ENCODE peak calls at places on chromosomes 2 and 18, in eight cellular contexts. A is NCI-H1048; Y is stimulated activated CD8-positive, alpha-beta memory T cell treated with anti-CD3 and anti-CD28 coated beads, Interleukin-7, amount 100 ng/mL, for 1 hour; L is foreskin melanocyte; N is stimulated activated naive CD8-positive, alpha-beta T cell treated with anti-CD3 and anti-CD28 coated beads, Interleukin-15, amount 100 ng/mL, for 72 hours; M is PC-3; K is ELR; F is NCI-H146. P is an unnamed sample.

GRCh38 chr2:232142049-232142448 is 180.5 kb downstream of the DIS3L2 start:
- DNase-seq in A (no peak), Y (no peak), L (peak), N (peak), M (peak), K (peak), F (peak), P (peak)

GRCh38 chr2:203960791-203961190 is 24.2 kb downstream of the ICOS start:
- DNase-seq in A (no peak), Y (no peak), L (no peak), N (no peak), M (no peak), K (no peak), F (no peak), P (no peak)

GRCh38 chr2:215397632-215398341 is 38.1 kb downstream of the FN1 start:
- DNase-seq in A (no peak), Y (no peak), L (peak), N (no peak), M (no peak), K (no peak), F (no peak), P (no peak)

GRCh38 chr2:6986251-6986893 is 69.2 kb downstream of the RNF144A start:
- DNase-seq in A (no peak), Y (no peak), L (peak), N (no peak), M (peak), K (no peak), F (peak), P (peak)

GRCh38 chr18:21714472-21714871 is 9.9 kb upstream of the ABHD3 start:
- DNase-seq in A (no peak), Y (no peak), L (no peak), N (no peak), M (no peak), K (no peak), F (no peak), P (no peak)

GRCh38 chr18:76892832-76893231 is 70.5 kb downstream of the ZNF236 start:
- DNase-seq in A (no peak), Y (no peak), L (no peak), N (no peak), M (no peak), K (no peak), F (no peak), P (no peak)

GRCh38 chr18:62426191-62426488 is 96.7 kb upstream of the ZCCHC2 start:
- DNase-seq in A (no peak), Y (no peak), L (no peak), N (no peak), M (no peak), K (no peak), F (no peak), P (no peak)

GRCh38 chr2:241833101-241833937 is 24.3 kb downstream of the NEU4 start:
- DNase-seq in A (no peak), Y (no peak), L (no peak), N (no peak), M (peak), K (peak), F (no peak), P (no peak)

GRCh38 chr18:8140841-8141501 is 468.3 kb upstream of the RAB12 start:
- DNase-seq in A (no peak), Y (no peak), L (no peak), N (no peak), M (peak), K (peak), F (no peak), P (no peak)

GRCh38 chr18:22465859-22466602 is 48.3 kb upstream of the CTAGE1 start:
- DNase-seq in A (no peak), Y (no peak), L (peak), N (no peak), M (peak), K (peak), F (no peak), P (no peak)

GRCh38 chr2:189709761-189710160 is 35.3 kb downstream of the ANKAR start:
- DNase-seq in A (no peak), Y (no peak), L (no peak), N (no peak), M (no peak), K (no peak), F (no peak), P (no peak)

GRCh38 chr2:65130440-65131175 is 702 bp upstream of the RAB1A start:
- DNase-seq in A (no peak), Y (no peak), L (peak), N (no peak), M (no peak), K (no peak), F (no peak), P (no peak)

GRCh38 chr2:209368924-209369323 is 54.9 kb upstream of the MAP2 start:
- DNase-seq in A (no peak), Y (no peak), L (no peak), N (no peak), M (peak), K (peak), F (no peak), P (no peak)

GRCh38 chr2:212539145-212539880 is 711 bp upstream of the ERBB4 start:
- DNase-seq in A (peak), Y (no peak), L (no peak), N (no peak), M (peak), K (peak), F (peak), P (peak)

GRCh38 chr2:1830936-1831616 is 86.8 kb upstream of the PXDN start:
- DNase-seq in A (no peak), Y (no peak), L (no peak), N (no peak), M (no peak), K (no peak), F (no peak), P (no peak)

GRCh38 chr2:178496049-178496448 is 15.8 kb downstream of the PLEKHA3 start:
- DNase-seq in A (no peak), Y (no peak), L (no peak), N (no peak), M (no peak), K (no peak), F (no peak), P (no peak)

GRCh38 chr18:8930990-8931648 is 171.4 kb upstream of the NDUFV2 start:
- DNase-seq in A (no peak), Y (no peak), L (no peak), N (no peak), M (no peak), K (no peak), F (no peak), P (no peak)

GRCh38 chr2:196314780-196315179 is 143.4 kb upstream of the STK17B start:
- DNase-seq in A (no peak), Y (no peak), L (no peak), N (no peak), M (peak), K (peak), F (no peak), P (no peak)

GRCh38 chr18:79326413-79327198 is 69.1 kb upstream of the NFATC1 start:
- DNase-seq in A (no peak), Y (no peak), L (no peak), N (no peak), M (no peak), K (no peak), F (peak), P (no peak)

GRCh38 chr2:190765386-190766173 is 115.0 kb upstream of the GLS start:
- DNase-seq in A (no peak), Y (no peak), L (peak), N (no peak), M (peak), K (peak), F (no peak), P (no peak)

GRCh38 chr2:83900859-83901258 is 558.2 kb downstream of the SUCLG1 start:
- DNase-seq in A (no peak), Y (no peak), L (peak), N (no peak), M (peak), K (peak), F (no peak), P (no peak)

GRCh38 chr2:73759287-73759764 is 20.6 kb downstream of the DUSP11 start:
- DNase-seq in A (no peak), Y (no peak), L (peak), N (no peak), M (no peak), K (no peak), F (no peak), P (no peak)

GRCh38 chr2:121809607-121810006 is 54.2 kb downstream of the TSN start:
- DNase-seq in A (no peak), Y (no peak), L (no peak), N (no peak), M (no peak), K (no peak), F (no peak), P (no peak)

GRCh38 chr18:31125878-31126277 is 23.7 kb upstream of the DSC2 start:
- DNase-seq in A (no peak), Y (no peak), L (no peak), N (no peak), M (no peak), K (no peak), F (no peak), P (no peak)

GRCh38 chr2:210584834-210585233 is 28.4 kb downstream of the CPS1 start:
- DNase-seq in A (no peak), Y (no peak), L (no peak), N (no peak), M (peak), K (peak), F (no peak), P (no peak)

GRCh38 chr2:73984203-73984921 is at the start of gene TET3:
- DNase-seq in A (no peak), Y (peak), L (no peak), N (peak), M (peak), K (peak), F (peak), P (peak)

GRCh38 chr2:28407131-28407975 is 14.7 kb downstream of the FOSL2 start:
- DNase-seq in A (no peak), Y (no peak), L (no peak), N (no peak), M (no peak), K (no peak), F (no peak), P (no peak)

GRCh38 chr18:23902396-23902795 is 112.2 kb upstream of the TTC39C start:
- DNase-seq in A (no peak), Y (no peak), L (no peak), N (no peak), M (no peak), K (no peak), F (no peak), P (no peak)

GRCh38 chr2:203346624-203347023 is 18.4 kb downstream of the ABI2 start:
- DNase-seq in A (no peak), Y (no peak), L (no peak), N (no peak), M (no peak), K (no peak), F (no peak), P (no peak)

GRCh38 chr2:88654714-88655113 is 27.4 kb upstream of the EIF2AK3 start:
- DNase-seq in A (no peak), Y (no peak), L (no peak), N (no peak), M (peak), K (peak), F (no peak), P (no peak)

GRCh38 chr2:239324456-239324855 is 76.4 kb downstream of the HDAC4 start:
- DNase-seq in A (no peak), Y (no peak), L (no peak), N (no peak), M (no peak), K (no peak), F (no peak), P (no peak)

GRCh38 chr18:41744664-41745063 is 210.4 kb upstream of the PIK3C3 start:
- DNase-seq in A (no peak), Y (no peak), L (no peak), N (no peak), M (no peak), K (peak), F (peak), P (no peak)

GRCh38 chr2:241066171-241066892 is 35.8 kb downstream of the MTERF4 start:
- DNase-seq in A (no peak), Y (no peak), L (no peak), N (no peak), M (no peak), K (no peak), F (no peak), P (no peak)